ENCODE peak calls at places on chromosomes 2 and 18, in four cellular contexts. C, Y, B and X are unnamed samples.
A peak's percentile ranks its signal among the peaks of the same experiment; 100 is the strongest.

GRCh38 chr2:20164734-20165242 is 60.1 kb downstream of the SDC1 start:
- DNase-seq in B (no peak), C (no peak), Y (no peak), X (no peak)

GRCh38 chr2:98483257-98483861 is 38.7 kb downstream of the INPP4A start:
- DNase-seq in Y (no peak), C (no peak), B (no peak), X (no peak)

GRCh38 chr2:236309669-236310029 is 45.4 kb upstream of the ASB18 start:
- DNase-seq in C (no peak), B (no peak), Y (peak; percentile 47), X (peak; percentile 65)

GRCh38 chr2:118386636-118387302 is 298.5 kb downstream of the INSIG2 start:
- DNase-seq in B (peak; percentile 42), Y (no peak), C (peak; percentile 6), X (peak; percentile 32)

GRCh38 chr2:121999273-121999672 is 243.8 kb downstream of the TSN start:
- DNase-seq in C (no peak), Y (no peak), B (peak; percentile 9), X (peak; percentile 67)

GRCh38 chr18:27969206-27969605 is 207.7 kb downstream of the CDH2 start:
- DNase-seq in Y (no peak), C (no peak), B (no peak), X (no peak)

GRCh38 chr2:10393648-10393982 is 54.5 kb downstream of the ODC1 start:
- DNase-seq in B (no peak), Y (no peak), C (no peak), X (peak; percentile 32)

GRCh38 chr2:9343524-9343923 is 79.8 kb downstream of the ITGB1BP1 start:
- DNase-seq in C (no peak), B (no peak), Y (no peak), X (no peak)

GRCh38 chr18:39945076-39945475 is 2010.0 kb upstream of the PIK3C3 start:
- DNase-seq in B (no peak), C (no peak), Y (no peak), X (no peak)

GRCh38 chr2:217789003-217789735 is 213.6 kb downstream of the TNS1 start:
- DNase-seq in Y (peak; percentile 66), B (peak; percentile 64), C (peak; percentile 26), X (peak; percentile 78)

GRCh38 chr2:70616168-70616694 is 62.6 kb upstream of the TGFA start:
- DNase-seq in B (no peak), Y (no peak), C (no peak), X (no peak)

GRCh38 chr18:44715245-44715644 is 34.6 kb downstream of the SETBP1 start:
- DNase-seq in B (peak; percentile 52), C (no peak), Y (no peak), X (peak; percentile 69)

GRCh38 chr18:63365909-63366269 is 1.1 kb downstream of the KDSR start:
- DNase-seq in C (no peak), Y (no peak), B (peak; percentile 15), X (no peak)

GRCh38 chr2:9373505-9373904 is 49.8 kb downstream of the ITGB1BP1 start:
- DNase-seq in B (no peak), C (no peak), Y (no peak), X (no peak)

GRCh38 chr18:58653814-58654509 is 17.3 kb upstream of the MALT1 start:
- DNase-seq in C (no peak), Y (no peak), B (no peak), X (no peak)

GRCh38 chr2:216956820-216957493 is 97.1 kb upstream of the TNP1 start:
- DNase-seq in B (no peak), C (no peak), Y (no peak), X (no peak)

GRCh38 chr2:19695706-19696105 is 206.1 kb downstream of the TTC32 start:
- DNase-seq in B (no peak), C (no peak), Y (no peak), X (peak; percentile 11)

GRCh38 chr2:39513641-39514094 is 76.6 kb upstream of the MAP4K3 start:
- DNase-seq in Y (peak; percentile 72), C (peak; percentile 32), B (peak; percentile 94), X (peak; percentile 89)

GRCh38 chr2:241965931-241966412 is 96.4 kb downstream of the RTP5 start:
- DNase-seq in B (peak; percentile 95), C (peak; percentile 71), Y (peak; percentile 31), X (peak; percentile 84)

GRCh38 chr2:42234056-42234455 is 64.9 kb downstream of the EML4 start:
- DNase-seq in Y (no peak), B (peak; percentile 56), C (no peak), X (peak; percentile 82)

GRCh38 chr2:85766214-85766613 is 12.4 kb downstream of the ATOH8 start:
- DNase-seq in C (no peak), B (no peak), Y (no peak), X (no peak)

GRCh38 chr18:60656563-60656962 is 284.0 kb upstream of the MC4R start:
- DNase-seq in Y (no peak), B (no peak), C (no peak), X (no peak)

GRCh38 chr2:60885683-60886082 is 4.3 kb downstream of the REL start:
- DNase-seq in C (no peak), B (no peak), Y (no peak), X (no peak)

GRCh38 chr18:10440874-10441273 is 13.6 kb upstream of the APCDD1 start:
- DNase-seq in B (no peak), C (no peak), Y (no peak), X (no peak)

GRCh38 chr2:212892193-212892592 is 259.2 kb downstream of the IKZF2 start:
- DNase-seq in B (peak; percentile 67), Y (no peak), C (peak; percentile 55), X (peak; percentile 67)

GRCh38 chr2:220707261-220707660 is 864.8 kb downstream of the EPHA4 start:
- DNase-seq in C (no peak), B (no peak), Y (no peak), X (no peak)

GRCh38 chr2:37869756-37870155 is 55.3 kb upstream of the RMDN2 start:
- DNase-seq in C (no peak), B (peak; percentile 24), Y (no peak), X (no peak)

GRCh38 chr2:31312898-31313297 is 78.9 kb downstream of the EHD3 start:
- DNase-seq in B (peak; percentile 81), C (no peak), Y (no peak), X (no peak)

GRCh38 chr2:172249986-172250385 is 147.3 kb upstream of the DLX2 start:
- DNase-seq in B (peak; percentile 76), C (no peak), Y (no peak), X (no peak)

GRCh38 chr2:28449489-28450395 is 46.1 kb upstream of the PLB1 start:
- DNase-seq in Y (peak; percentile 45), B (no peak), C (peak; percentile 21), X (peak; percentile 71)

GRCh38 chr2:47559079-47559684 is 156.2 kb downstream of the MSH2 start:
- DNase-seq in B (no peak), Y (no peak), C (no peak), X (no peak)

GRCh38 chr2:226639550-226639949 is 160.1 kb downstream of the IRS1 start:
- DNase-seq in C (no peak), Y (no peak), B (no peak), X (no peak)
- H3K9ac ChIP-seq in C (no peak overlapping the region), Y (no peak overlapping the region), B (no peak overlapping the region), X (no peak overlapping the region)

GRCh38 chr2:45241061-45241561 is 231.9 kb upstream of the SIX2 start:
- DNase-seq in C (no peak), B (peak; percentile 29), Y (no peak), X (no peak)
- H3K9ac ChIP-seq in C (no peak overlapping the region), B (no peak overlapping the region), Y (no peak overlapping the region), X (no peak overlapping the region)

GRCh38 chr18:55419939-55420664 is 167.9 kb downstream of the TCF4 start:
- DNase-seq in B (peak; percentile 53), C (no peak), Y (no peak), X (peak; percentile 43)

GRCh38 chr18:55420665-55420964 is 167.4 kb downstream of the TCF4 start:
- DNase-seq in C (no peak), Y (no peak), B (no peak), X (no peak)

GRCh38 chr18:55419132-55419938 is 168.7 kb downstream of the TCF4 start:
- DNase-seq in C (no peak), Y (no peak), B (peak; percentile 78), X (no peak)

GRCh38 chr18:55416791-55417190 is 171.2 kb downstream of the TCF4 start:
- DNase-seq in C (no peak), B (peak; percentile 28), Y (no peak), X (no peak)

DNA sequence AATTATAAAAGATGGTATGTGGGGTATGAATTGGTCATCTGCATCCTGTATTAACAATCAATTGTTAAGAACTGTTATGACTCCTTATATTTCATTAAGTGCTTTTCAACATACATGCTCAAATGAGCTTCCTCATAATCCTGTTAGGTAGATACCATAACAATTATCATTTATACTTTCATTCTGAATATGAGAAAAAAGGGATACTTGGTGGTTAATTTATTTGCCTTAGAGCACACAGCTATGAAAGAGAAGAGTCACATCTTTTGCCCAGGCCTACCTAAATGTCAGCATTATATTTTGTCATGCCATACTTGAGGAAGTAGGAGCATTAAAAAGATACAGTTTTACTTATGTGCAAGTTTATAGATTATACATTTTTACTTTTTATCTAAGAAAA is 169.6 kb downstream of the TCF4 start:
- DNase-seq in C (no peak), B (no peak), Y (no peak), X (no peak)
- H3K9ac ChIP-seq in C (no peak overlapping the region), B (no peak overlapping the region), Y (no peak overlapping the region), X (no peak overlapping the region)

GRCh38 chr2:637406-637776 is 39.8 kb downstream of the TMEM18 start:
- DNase-seq in C (no peak), B (no peak), Y (no peak), X (no peak)
- H3K9ac ChIP-seq in C (no peak overlapping the region), B (no peak overlapping the region), Y (no peak overlapping the region), X (no peak overlapping the region)

GRCh38 chr2:30282721-30283120 is 51.4 kb downstream of the LBH start:
- DNase-seq in B (no peak), Y (no peak), C (no peak), X (no peak)
- H3K9ac ChIP-seq in B (no peak overlapping the region), Y (no peak overlapping the region), C (no peak overlapping the region), X (no peak overlapping the region)

GRCh38 chr2:237732790-237733349 is 65.7 kb upstream of the RBM44 start:
- DNase-seq in C (no peak), Y (no peak), B (no peak), X (peak; percentile 45)
- H3K9ac ChIP-seq in C (no peak overlapping the region), Y (peak overlapping the region; percentile 84), B (no peak overlapping the region), X (no peak overlapping the region)

DNA sequence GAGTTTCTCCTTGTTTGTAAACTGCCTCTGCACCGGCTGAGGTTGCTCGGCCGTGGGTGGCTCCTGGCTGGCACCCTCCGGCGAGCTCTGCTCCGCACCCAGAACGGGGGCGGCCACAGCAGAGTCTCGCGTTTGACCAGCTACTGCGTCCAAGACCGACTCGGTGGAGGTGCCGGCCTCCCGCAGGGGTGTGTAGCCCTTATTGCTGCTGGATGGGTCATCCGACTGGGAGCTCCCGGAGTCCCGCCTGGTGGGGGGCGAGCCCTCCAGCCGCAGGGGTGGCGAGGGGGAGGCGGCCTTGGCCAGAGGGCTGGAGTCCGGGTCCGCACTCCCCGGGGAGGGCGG is 5.1 kb downstream of the TMEM200C start:
- DNase-seq in C (no peak), Y (no peak), B (no peak), X (peak; percentile 51)
- H3K9ac ChIP-seq in C (no peak overlapping the region), Y (no peak overlapping the region), B (no peak overlapping the region), X (peak overlapping the region; percentile 64)

GRCh38 chr2:36530983-36531354 is 67.0 kb downstream of the FEZ2 start:
- DNase-seq in B (peak; percentile 33), C (no peak), Y (no peak), X (peak; percentile 53)
- H3K9ac ChIP-seq in B (no peak overlapping the region), C (no peak overlapping the region), Y (no peak overlapping the region), X (no peak overlapping the region)